ENCODE peak calls at places on chromosomes 5 and 9, in eight cellular contexts. L is stimulated activated CD4-positive, alpha-beta T cell treated with anti-CD3 and anti-CD28 coated beads, Interleukin-1b, Interleukin-23, amount 100 ng/mL, for 48 hours; P is sigmoid colon; H is head of caudate nucleus; K is astrocyte; C is T-helper 9 cell; Z is skeletal muscle cell; U is frontal cortex. X is an unnamed sample.

GRCh38 chr9:130633336-130634190 is 30.8 kb upstream of the PRDM12 start:
- DNase-seq in L (no peak), P (no peak), H (no peak), K (no peak), C (no peak), Z (no peak), U (no peak), X (no peak)

GRCh38 chr5:132176543-132176945 is 51.1 kb downstream of the P4HA2 start:
- DNase-seq in L (peak; percentile 35), P (no peak), H (no peak), K (no peak), C (no peak), Z (no peak), U (no peak), X (no peak)

GRCh38 chr9:16816006-16816405 is 54.5 kb downstream of the BNC2 start:
- DNase-seq in L (no peak), P (no peak), H (no peak), K (no peak), C (no peak), Z (no peak), U (no peak), X (no peak)

GRCh38 chr5:175664723-175665122 is 6.9 kb downstream of the HRH2 start:
- DNase-seq in L (no peak), P (no peak), H (no peak), K (no peak), C (no peak), Z (no peak), U (no peak), X (no peak)

GRCh38 chr5:166166071-166166470 is 2125.4 kb upstream of the WWC1 start:
- DNase-seq in L (no peak), P (no peak), H (no peak), K (no peak), C (no peak), Z (no peak), U (no peak), X (no peak)

GRCh38 chr9:96376926-96377874 is 6.3 kb downstream of the SLC35D2 start:
- DNase-seq in L (no peak), P (peak; percentile 17), H (no peak), K (peak; percentile 85), C (no peak), Z (peak; percentile 30), U (no peak), X (no peak)

GRCh38 chr5:172144931-172145869 is 42.8 kb downstream of the STK10 start:
- DNase-seq in L (no peak), P (no peak), H (no peak), K (no peak), C (no peak), Z (no peak), U (no peak), X (peak; percentile 74)

GRCh38 chr5:171874210-171874609 is 88.6 kb downstream of the SMIM23 start:
- DNase-seq in L (no peak), P (no peak), H (no peak), K (no peak), C (no peak), Z (peak; percentile 60), U (no peak), X (no peak)

GRCh38 chr5:157606046-157606445 is 30.5 kb upstream of the ADAM19 start:
- DNase-seq in L (no peak), P (no peak), H (no peak), K (no peak), C (no peak), Z (no peak), U (no peak), X (no peak)

GRCh38 chr5:130514984-130515690 is 610.9 kb downstream of the CHSY3 start:
- DNase-seq in L (no peak), P (no peak), H (no peak), K (peak; percentile 93), C (no peak), Z (peak; percentile 69), U (no peak), X (no peak)

GRCh38 chr5:83645936-83646335 is 74.7 kb downstream of the HAPLN1 start:
- DNase-seq in L (no peak), P (no peak), H (no peak), K (no peak), C (no peak), Z (no peak), U (no peak), X (no peak)

GRCh38 chr9:108568093-108568492 is 287.7 kb downstream of the ACTL7B start:
- DNase-seq in L (no peak), P (no peak), H (no peak), K (no peak), C (no peak), Z (no peak), U (no peak), X (no peak)

GRCh38 chr9:97357056-97357455 is 49.6 kb downstream of the CCDC180 start:
- DNase-seq in L (no peak), P (no peak), H (no peak), K (no peak), C (no peak), Z (no peak), U (no peak), X (peak; percentile 3)

GRCh38 chr5:147310059-147310704 is 75.4 kb downstream of the STK32A start:
- DNase-seq in L (no peak), P (peak; percentile 70), H (peak; percentile 40), K (peak; percentile 74), C (no peak), Z (peak; percentile 22), U (peak; percentile 4), X (no peak)

GRCh38 chr9:34651876-34652602 is at the start of gene IL11RA:
- DNase-seq in L (peak; percentile 78), P (peak; percentile 97), H (peak; percentile 81), K (peak; percentile 84), C (peak; percentile 13), Z (peak; percentile 41), U (peak; percentile 89), X (peak; percentile 56)

GRCh38 chr5:42005561-42006153 is 80.6 kb downstream of the FBXO4 start:
- DNase-seq in L (no peak), P (no peak), H (no peak), K (peak; percentile 3), C (no peak), Z (no peak), U (peak; percentile 3), X (peak; percentile 1)

GRCh38 chr5:96427823-96428222 is 5.2 kb downstream of the PCSK1 start:
- DNase-seq in L (no peak), P (no peak), H (no peak), K (peak; percentile 16), C (no peak), Z (no peak), U (no peak), X (no peak)

X was measured in G401.